ENCODE peak calls at places on chromosomes 11 and 22, in seven cellular contexts. One of them, this sample, is unnamed.

GRCh38 chr11:122253541-122254317 is 137.7 kb upstream of the BLID start:
- DNase-seq in left cardiac atrium: no peak
- DNase-seq in activated CD8-positive, alpha-beta memory T cell treated with anti-CD3 and anti-CD28 coated beads for 24 hours: no peak
- DNase-seq in CD8-positive, alpha-beta T cell: no peak
- DNase-seq in CD4-positive, CD25-positive, alpha-beta regulatory T cell: no peak
- DNase-seq in stimulated activated CD8-positive, alpha-beta memory T cell treated with anti-CD3 and anti-CD28 coated beads, Interleukin-15, amount 100 ng/mL, for 4 hours: no peak
- DNase-seq in lung: no peak
- DNase-seq in this sample: no peak

GRCh38 chr11:125305346-125305745 is 140.8 kb downstream of the PKNOX2 start:
- DNase-seq in left cardiac atrium: no peak
- DNase-seq in stimulated activated CD8-positive, alpha-beta memory T cell treated with anti-CD3 and anti-CD28 coated beads, Interleukin-15, amount 100 ng/mL, for 4 hours: no peak
- DNase-seq in CD4-positive, CD25-positive, alpha-beta regulatory T cell: no peak
- DNase-seq in CD8-positive, alpha-beta T cell: no peak
- DNase-seq in activated CD8-positive, alpha-beta memory T cell treated with anti-CD3 and anti-CD28 coated beads for 24 hours: no peak
- DNase-seq in lung: no peak
- DNase-seq in this sample: no peak

GRCh38 chr11:62577046-62577708 is 3.5 kb upstream of the EEF1G start:
- DNase-seq in stimulated activated CD8-positive, alpha-beta memory T cell treated with anti-CD3 and anti-CD28 coated beads, Interleukin-15, amount 100 ng/mL, for 4 hours: no peak
- DNase-seq in activated CD8-positive, alpha-beta memory T cell treated with anti-CD3 and anti-CD28 coated beads for 24 hours: no peak
- DNase-seq in lung: peak; percentile 56
- DNase-seq in left cardiac atrium: peak; percentile 56
- DNase-seq in CD8-positive, alpha-beta T cell: no peak
- DNase-seq in CD4-positive, CD25-positive, alpha-beta regulatory T cell: no peak
- DNase-seq in this sample: no peak

GRCh38 chr11:2470495-2470894 is 25.7 kb downstream of the KCNQ1 start:
- DNase-seq in left cardiac atrium: no peak
- DNase-seq in stimulated activated CD8-positive, alpha-beta memory T cell treated with anti-CD3 and anti-CD28 coated beads, Interleukin-15, amount 100 ng/mL, for 4 hours: no peak
- DNase-seq in activated CD8-positive, alpha-beta memory T cell treated with anti-CD3 and anti-CD28 coated beads for 24 hours: peak; percentile 43
- DNase-seq in CD8-positive, alpha-beta T cell: no peak
- DNase-seq in CD4-positive, CD25-positive, alpha-beta regulatory T cell: no peak
- DNase-seq in lung: peak; percentile 4
- DNase-seq in this sample: no peak

GRCh38 chr11:72813740-72814138 is 472 bp upstream of the ATG16L2 start:
- DNase-seq in CD4-positive, CD25-positive, alpha-beta regulatory T cell: peak; percentile 90
- DNase-seq in CD8-positive, alpha-beta T cell: no peak
- DNase-seq in left cardiac atrium: peak; percentile 89
- DNase-seq in stimulated activated CD8-positive, alpha-beta memory T cell treated with anti-CD3 and anti-CD28 coated beads, Interleukin-15, amount 100 ng/mL, for 4 hours: no peak
- DNase-seq in lung: peak; percentile 81
- DNase-seq in activated CD8-positive, alpha-beta memory T cell treated with anti-CD3 and anti-CD28 coated beads for 24 hours: no peak
- DNase-seq in this sample: no peak

GRCh38 chr22:23984430-23984829 is 4.5 kb downstream of the GSTT2 start:
- DNase-seq in lung: peak; percentile 75
- DNase-seq in CD8-positive, alpha-beta T cell: no peak
- DNase-seq in stimulated activated CD8-positive, alpha-beta memory T cell treated with anti-CD3 and anti-CD28 coated beads, Interleukin-15, amount 100 ng/mL, for 4 hours: no peak
- DNase-seq in CD4-positive, CD25-positive, alpha-beta regulatory T cell: peak; percentile 57
- DNase-seq in left cardiac atrium: no peak
- DNase-seq in activated CD8-positive, alpha-beta memory T cell treated with anti-CD3 and anti-CD28 coated beads for 24 hours: peak; percentile 66
- DNase-seq in this sample: peak; percentile 7

GRCh38 chr11:992577-992976 is 43.9 kb downstream of the MUC6 start:
- DNase-seq in activated CD8-positive, alpha-beta memory T cell treated with anti-CD3 and anti-CD28 coated beads for 24 hours: no peak
- DNase-seq in lung: no peak
- DNase-seq in CD4-positive, CD25-positive, alpha-beta regulatory T cell: no peak
- DNase-seq in left cardiac atrium: no peak
- DNase-seq in stimulated activated CD8-positive, alpha-beta memory T cell treated with anti-CD3 and anti-CD28 coated beads, Interleukin-15, amount 100 ng/mL, for 4 hours: no peak
- DNase-seq in CD8-positive, alpha-beta T cell: no peak
- DNase-seq in this sample: no peak

GRCh38 chr22:48942698-48943566 is 884.7 kb downstream of the BRD1 start:
- DNase-seq in CD8-positive, alpha-beta T cell: no peak
- DNase-seq in CD4-positive, CD25-positive, alpha-beta regulatory T cell: no peak
- DNase-seq in lung: peak; percentile 23
- DNase-seq in left cardiac atrium: no peak
- DNase-seq in stimulated activated CD8-positive, alpha-beta memory T cell treated with anti-CD3 and anti-CD28 coated beads, Interleukin-15, amount 100 ng/mL, for 4 hours: no peak
- DNase-seq in activated CD8-positive, alpha-beta memory T cell treated with anti-CD3 and anti-CD28 coated beads for 24 hours: peak; percentile 40
- DNase-seq in this sample: no peak

GRCh38 chr11:11218287-11218986 is 134.6 kb downstream of the CSNK2A3 start:
- DNase-seq in lung: no peak
- DNase-seq in CD4-positive, CD25-positive, alpha-beta regulatory T cell: no peak
- DNase-seq in activated CD8-positive, alpha-beta memory T cell treated with anti-CD3 and anti-CD28 coated beads for 24 hours: no peak
- DNase-seq in CD8-positive, alpha-beta T cell: no peak
- DNase-seq in left cardiac atrium: peak; percentile 42
- DNase-seq in stimulated activated CD8-positive, alpha-beta memory T cell treated with anti-CD3 and anti-CD28 coated beads, Interleukin-15, amount 100 ng/mL, for 4 hours: no peak
- DNase-seq in this sample: peak; percentile 4

GRCh38 chr11:44767421-44767820 is 40.7 kb downstream of the TSPAN18 start:
- DNase-seq in CD8-positive, alpha-beta T cell: no peak
- DNase-seq in CD4-positive, CD25-positive, alpha-beta regulatory T cell: no peak
- DNase-seq in stimulated activated CD8-positive, alpha-beta memory T cell treated with anti-CD3 and anti-CD28 coated beads, Interleukin-15, amount 100 ng/mL, for 4 hours: no peak
- DNase-seq in activated CD8-positive, alpha-beta memory T cell treated with anti-CD3 and anti-CD28 coated beads for 24 hours: no peak
- DNase-seq in lung: no peak
- DNase-seq in left cardiac atrium: no peak
- DNase-seq in this sample: no peak

GRCh38 chr22:28742562-28742962 is 723 bp downstream of the HSCB start:
- DNase-seq in CD8-positive, alpha-beta T cell: no peak
- DNase-seq in lung: no peak
- DNase-seq in stimulated activated CD8-positive, alpha-beta memory T cell treated with anti-CD3 and anti-CD28 coated beads, Interleukin-15, amount 100 ng/mL, for 4 hours: no peak
- DNase-seq in left cardiac atrium: no peak
- DNase-seq in activated CD8-positive, alpha-beta memory T cell treated with anti-CD3 and anti-CD28 coated beads for 24 hours: no peak
- DNase-seq in CD4-positive, CD25-positive, alpha-beta regulatory T cell: no peak
- DNase-seq in this sample: no peak

GRCh38 chr11:4467811-4468606 is 14.4 kb upstream of the OR52K1 start:
- DNase-seq in CD8-positive, alpha-beta T cell: no peak
- DNase-seq in lung: no peak
- DNase-seq in activated CD8-positive, alpha-beta memory T cell treated with anti-CD3 and anti-CD28 coated beads for 24 hours: no peak
- DNase-seq in CD4-positive, CD25-positive, alpha-beta regulatory T cell: no peak
- DNase-seq in left cardiac atrium: no peak
- DNase-seq in stimulated activated CD8-positive, alpha-beta memory T cell treated with anti-CD3 and anti-CD28 coated beads, Interleukin-15, amount 100 ng/mL, for 4 hours: no peak
- DNase-seq in this sample: no peak

GRCh38 chr11:14578551-14578956 is 58.4 kb upstream of the PSMA1 start:
- DNase-seq in left cardiac atrium: no peak
- DNase-seq in stimulated activated CD8-positive, alpha-beta memory T cell treated with anti-CD3 and anti-CD28 coated beads, Interleukin-15, amount 100 ng/mL, for 4 hours: peak; percentile 13
- DNase-seq in lung: peak; percentile 30
- DNase-seq in CD8-positive, alpha-beta T cell: peak; percentile 80
- DNase-seq in CD4-positive, CD25-positive, alpha-beta regulatory T cell: peak; percentile 89
- DNase-seq in activated CD8-positive, alpha-beta memory T cell treated with anti-CD3 and anti-CD28 coated beads for 24 hours: no peak
- DNase-seq in this sample: peak; percentile 93

GRCh38 chr11:105960252-105961245 is 61.5 kb downstream of the MSANTD4 start:
- DNase-seq in activated CD8-positive, alpha-beta memory T cell treated with anti-CD3 and anti-CD28 coated beads for 24 hours: no peak
- DNase-seq in stimulated activated CD8-positive, alpha-beta memory T cell treated with anti-CD3 and anti-CD28 coated beads, Interleukin-15, amount 100 ng/mL, for 4 hours: no peak
- DNase-seq in CD4-positive, CD25-positive, alpha-beta regulatory T cell: no peak
- DNase-seq in lung: no peak
- DNase-seq in left cardiac atrium: no peak
- DNase-seq in CD8-positive, alpha-beta T cell: peak; percentile 15
- DNase-seq in this sample: no peak

GRCh38 chr22:22207845-22208564 is 36.6 kb upstream of the VPREB1 start:
- DNase-seq in stimulated activated CD8-positive, alpha-beta memory T cell treated with anti-CD3 and anti-CD28 coated beads, Interleukin-15, amount 100 ng/mL, for 4 hours: peak; percentile 37
- DNase-seq in CD8-positive, alpha-beta T cell: peak; percentile 70
- DNase-seq in activated CD8-positive, alpha-beta memory T cell treated with anti-CD3 and anti-CD28 coated beads for 24 hours: peak; percentile 94
- DNase-seq in CD4-positive, CD25-positive, alpha-beta regulatory T cell: peak; percentile 85
- DNase-seq in left cardiac atrium: peak; percentile 62
- DNase-seq in lung: peak; percentile 78
- DNase-seq in this sample: peak; percentile 62

GRCh38 chr11:2521681-2522630 is 77.1 kb downstream of the KCNQ1 start:
- DNase-seq in stimulated activated CD8-positive, alpha-beta memory T cell treated with anti-CD3 and anti-CD28 coated beads, Interleukin-15, amount 100 ng/mL, for 4 hours: no peak
- DNase-seq in lung: no peak
- DNase-seq in activated CD8-positive, alpha-beta memory T cell treated with anti-CD3 and anti-CD28 coated beads for 24 hours: peak; percentile 43
- DNase-seq in left cardiac atrium: peak; percentile 12
- DNase-seq in CD8-positive, alpha-beta T cell: no peak
- DNase-seq in CD4-positive, CD25-positive, alpha-beta regulatory T cell: no peak
- DNase-seq in this sample: no peak

GRCh38 chr11:67644042-67644441 is 4.5 kb upstream of the TBX10 start:
- DNase-seq in left cardiac atrium: no peak
- DNase-seq in CD8-positive, alpha-beta T cell: no peak
- DNase-seq in CD4-positive, CD25-positive, alpha-beta regulatory T cell: peak; percentile 34
- DNase-seq in activated CD8-positive, alpha-beta memory T cell treated with anti-CD3 and anti-CD28 coated beads for 24 hours: no peak
- DNase-seq in lung: no peak
- DNase-seq in stimulated activated CD8-positive, alpha-beta memory T cell treated with anti-CD3 and anti-CD28 coated beads, Interleukin-15, amount 100 ng/mL, for 4 hours: no peak
- DNase-seq in this sample: no peak

GRCh38 chr11:23423119-23423518 is 562.8 kb upstream of the CCDC179 start:
- DNase-seq in activated CD8-positive, alpha-beta memory T cell treated with anti-CD3 and anti-CD28 coated beads for 24 hours: no peak
- DNase-seq in stimulated activated CD8-positive, alpha-beta memory T cell treated with anti-CD3 and anti-CD28 coated beads, Interleukin-15, amount 100 ng/mL, for 4 hours: no peak
- DNase-seq in left cardiac atrium: no peak
- DNase-seq in CD4-positive, CD25-positive, alpha-beta regulatory T cell: no peak
- DNase-seq in CD8-positive, alpha-beta T cell: no peak
- DNase-seq in lung: no peak
- DNase-seq in this sample: no peak

GRCh38 chr11:74541466-74541865 is 47.9 kb upstream of the LIPT2 start:
- DNase-seq in stimulated activated CD8-positive, alpha-beta memory T cell treated with anti-CD3 and anti-CD28 coated beads, Interleukin-15, amount 100 ng/mL, for 4 hours: no peak
- DNase-seq in activated CD8-positive, alpha-beta memory T cell treated with anti-CD3 and anti-CD28 coated beads for 24 hours: no peak
- DNase-seq in CD8-positive, alpha-beta T cell: no peak
- DNase-seq in CD4-positive, CD25-positive, alpha-beta regulatory T cell: no peak
- DNase-seq in lung: no peak
- DNase-seq in left cardiac atrium: no peak
- DNase-seq in this sample: no peak

GRCh38 chr22:46064236-46064965 is 85.9 kb upstream of the PPARA start:
- DNase-seq in left cardiac atrium: peak; percentile 27
- DNase-seq in stimulated activated CD8-positive, alpha-beta memory T cell treated with anti-CD3 and anti-CD28 coated beads, Interleukin-15, amount 100 ng/mL, for 4 hours: no peak
- DNase-seq in activated CD8-positive, alpha-beta memory T cell treated with anti-CD3 and anti-CD28 coated beads for 24 hours: no peak
- DNase-seq in CD4-positive, CD25-positive, alpha-beta regulatory T cell: no peak
- DNase-seq in CD8-positive, alpha-beta T cell: no peak
- DNase-seq in lung: no peak
- DNase-seq in this sample: no peak

GRCh38 chr22:49795521-49795920 is 32.2 kb downstream of the BRD1 start:
- DNase-seq in stimulated activated CD8-positive, alpha-beta memory T cell treated with anti-CD3 and anti-CD28 coated beads, Interleukin-15, amount 100 ng/mL, for 4 hours: no peak
- DNase-seq in lung: no peak
- DNase-seq in left cardiac atrium: no peak
- DNase-seq in activated CD8-positive, alpha-beta memory T cell treated with anti-CD3 and anti-CD28 coated beads for 24 hours: no peak
- DNase-seq in CD8-positive, alpha-beta T cell: no peak
- DNase-seq in CD4-positive, CD25-positive, alpha-beta regulatory T cell: no peak
- DNase-seq in this sample: no peak

GRCh38 chr11:124863826-124864165 is 1.4 kb upstream of the ROBO3 start:
- DNase-seq in lung: no peak
- DNase-seq in stimulated activated CD8-positive, alpha-beta memory T cell treated with anti-CD3 and anti-CD28 coated beads, Interleukin-15, amount 100 ng/mL, for 4 hours: no peak
- DNase-seq in CD4-positive, CD25-positive, alpha-beta regulatory T cell: no peak
- DNase-seq in CD8-positive, alpha-beta T cell: no peak
- DNase-seq in left cardiac atrium: no peak
- DNase-seq in activated CD8-positive, alpha-beta memory T cell treated with anti-CD3 and anti-CD28 coated beads for 24 hours: no peak
- DNase-seq in this sample: no peak

GRCh38 chr11:8081591-8082021 is 595 bp downstream of the TUB start:
- DNase-seq in activated CD8-positive, alpha-beta memory T cell treated with anti-CD3 and anti-CD28 coated beads for 24 hours: no peak
- DNase-seq in lung: no peak
- DNase-seq in CD4-positive, CD25-positive, alpha-beta regulatory T cell: no peak
- DNase-seq in stimulated activated CD8-positive, alpha-beta memory T cell treated with anti-CD3 and anti-CD28 coated beads, Interleukin-15, amount 100 ng/mL, for 4 hours: no peak
- DNase-seq in left cardiac atrium: peak; percentile 27
- DNase-seq in CD8-positive, alpha-beta T cell: no peak
- DNase-seq in this sample: no peak

GRCh38 chr11:76214186-76214585 is 7.9 kb upstream of the WNT11 start:
- DNase-seq in stimulated activated CD8-positive, alpha-beta memory T cell treated with anti-CD3 and anti-CD28 coated beads, Interleukin-15, amount 100 ng/mL, for 4 hours: no peak
- DNase-seq in CD4-positive, CD25-positive, alpha-beta regulatory T cell: no peak
- DNase-seq in lung: no peak
- DNase-seq in CD8-positive, alpha-beta T cell: peak; percentile 2
- DNase-seq in left cardiac atrium: no peak
- DNase-seq in activated CD8-positive, alpha-beta memory T cell treated with anti-CD3 and anti-CD28 coated beads for 24 hours: no peak
- DNase-seq in this sample: no peak

GRCh38 chr22:41034741-41035140 is 57.7 kb upstream of the EP300 start:
- DNase-seq in lung: no peak
- DNase-seq in CD8-positive, alpha-beta T cell: no peak
- DNase-seq in stimulated activated CD8-positive, alpha-beta memory T cell treated with anti-CD3 and anti-CD28 coated beads, Interleukin-15, amount 100 ng/mL, for 4 hours: no peak
- DNase-seq in CD4-positive, CD25-positive, alpha-beta regulatory T cell: no peak
- DNase-seq in left cardiac atrium: no peak
- DNase-seq in activated CD8-positive, alpha-beta memory T cell treated with anti-CD3 and anti-CD28 coated beads for 24 hours: no peak
- DNase-seq in this sample: no peak

GRCh38 chr11:6611092-6612007 is 666 bp downstream of the TAF10 start:
- DNase-seq in activated CD8-positive, alpha-beta memory T cell treated with anti-CD3 and anti-CD28 coated beads for 24 hours: no peak
- DNase-seq in CD4-positive, CD25-positive, alpha-beta regulatory T cell: peak; percentile 42
- DNase-seq in lung: peak; percentile 42
- DNase-seq in left cardiac atrium: peak; percentile 60
- DNase-seq in CD8-positive, alpha-beta T cell: peak; percentile 47
- DNase-seq in stimulated activated CD8-positive, alpha-beta memory T cell treated with anti-CD3 and anti-CD28 coated beads, Interleukin-15, amount 100 ng/mL, for 4 hours: no peak
- DNase-seq in this sample: peak; percentile 71

GRCh38 chr11:75946531-75947530 is 131.8 kb downstream of the UVRAG start:
- DNase-seq in lung: no peak
- DNase-seq in stimulated activated CD8-positive, alpha-beta memory T cell treated with anti-CD3 and anti-CD28 coated beads, Interleukin-15, amount 100 ng/mL, for 4 hours: no peak
- DNase-seq in CD8-positive, alpha-beta T cell: no peak
- DNase-seq in activated CD8-positive, alpha-beta memory T cell treated with anti-CD3 and anti-CD28 coated beads for 24 hours: no peak
- DNase-seq in CD4-positive, CD25-positive, alpha-beta regulatory T cell: no peak
- DNase-seq in left cardiac atrium: no peak
- DNase-seq in this sample: no peak

GRCh38 chr11:114606003-114606801 is 10.6 kb upstream of the NXPE4 start:
- DNase-seq in CD4-positive, CD25-positive, alpha-beta regulatory T cell: no peak
- DNase-seq in stimulated activated CD8-positive, alpha-beta memory T cell treated with anti-CD3 and anti-CD28 coated beads, Interleukin-15, amount 100 ng/mL, for 4 hours: no peak
- DNase-seq in CD8-positive, alpha-beta T cell: no peak
- DNase-seq in lung: no peak
- DNase-seq in activated CD8-positive, alpha-beta memory T cell treated with anti-CD3 and anti-CD28 coated beads for 24 hours: no peak
- DNase-seq in left cardiac atrium: no peak
- DNase-seq in this sample: no peak